ENCODE peak calls at places on chromosome 15, in four cellular contexts. One of them, this sample, is unnamed.

GRCh38 chr15:82548700-82549099 is 8.4 kb upstream of the RPS17 start:
- DNase-seq in GM23248: peak; percentile 27
- DNase-seq in NCI-H1092 treated with DMSO at 0.1 percent for 48 hours: no peak
- DNase-seq in AG09319: no peak
- DNase-seq in this sample: no peak

GRCh38 chr15:101078669-101079323 is 159.6 kb downstream of the LRRK1 start:
- DNase-seq in GM23248: no peak
- DNase-seq in AG09319: no peak
- DNase-seq in NCI-H1092 treated with DMSO at 0.1 percent for 48 hours: no peak
- DNase-seq in this sample: no peak

GRCh38 chr15:70054884-70055387 is 42.8 kb downstream of the TLE3 start:
- DNase-seq in AG09319: no peak
- DNase-seq in GM23248: no peak
- DNase-seq in NCI-H1092 treated with DMSO at 0.1 percent for 48 hours: no peak
- DNase-seq in this sample: no peak

GRCh38 chr15:62085740-62086139 is 19.0 kb downstream of the C2CD4A start:
- DNase-seq in GM23248: no peak
- DNase-seq in NCI-H1092 treated with DMSO at 0.1 percent for 48 hours: no peak
- DNase-seq in AG09319: no peak
- DNase-seq in this sample: no peak

GRCh38 chr15:45185069-45185779 is 2.5 kb downstream of the SHF start:
- DNase-seq in AG09319: no peak
- DNase-seq in NCI-H1092 treated with DMSO at 0.1 percent for 48 hours: peak; percentile 8
- DNase-seq in GM23248: no peak
- DNase-seq in this sample: no peak

GRCh38 chr15:48922046-48922445 is 41.7 kb downstream of the SHC4 start:
- DNase-seq in NCI-H1092 treated with DMSO at 0.1 percent for 48 hours: no peak
- DNase-seq in GM23248: no peak
- DNase-seq in AG09319: no peak
- DNase-seq in this sample: no peak

GRCh38 chr15:29540479-29540878 is 270.9 kb upstream of the NSMCE3 start:
- DNase-seq in AG09319: no peak
- DNase-seq in GM23248: no peak
- DNase-seq in NCI-H1092 treated with DMSO at 0.1 percent for 48 hours: no peak
- DNase-seq in this sample: no peak

GRCh38 chr15:75347222-75348033 is 589 bp downstream of the NEIL1 start:
- DNase-seq in GM23248: peak; percentile 60
- DNase-seq in AG09319: no peak
- DNase-seq in NCI-H1092 treated with DMSO at 0.1 percent for 48 hours: no peak
- DNase-seq in this sample: no peak

GRCh38 chr15:74179983-74180688 is 6.6 kb downstream of the ISLR start:
- DNase-seq in AG09319: no peak
- DNase-seq in NCI-H1092 treated with DMSO at 0.1 percent for 48 hours: no peak
- DNase-seq in GM23248: peak; percentile 94
- DNase-seq in this sample: peak; percentile 86

GRCh38 chr15:28901587-28901980 is 15.8 kb downstream of the APBA2 start:
- DNase-seq in GM23248: no peak
- DNase-seq in NCI-H1092 treated with DMSO at 0.1 percent for 48 hours: no peak
- DNase-seq in AG09319: no peak
- DNase-seq in this sample: no peak

GRCh38 chr15:92197761-92198160 is 195.9 kb upstream of the ST8SIA2 start:
- DNase-seq in NCI-H1092 treated with DMSO at 0.1 percent for 48 hours: no peak
- DNase-seq in AG09319: no peak
- DNase-seq in GM23248: no peak
- DNase-seq in this sample: no peak

This sample was measured in fibroblast of the aortic adventitia.